ENCODE peak calls at places on chromosomes 16 and 17, in eight cellular contexts. B, Q, O, X, N, H, J and Y are unnamed samples.

GRCh38 chr17:79280010-79280409 is 205.4 kb downstream of the ENGASE start:
- DNase-seq in H (no peak), B (no peak), O (no peak), J (no peak), N (no peak), X (no peak), Q (no peak), Y (no peak)

GRCh38 chr16:78925071-78925714 is 675.3 kb downstream of the MAF start:
- DNase-seq in B (no peak), X (no peak), O (no peak), Q (peak; percentile 0), J (peak; percentile 24), N (peak; percentile 1), H (peak; percentile 37), Y (peak; percentile 8)

GRCh38 chr16:88770459-88771293 is 14.3 kb downstream of the PIEZO1 start:
- DNase-seq in J (peak; percentile 43), B (no peak), X (no peak), Q (peak; percentile 29), N (no peak), O (no peak), H (no peak), Y (no peak)

GRCh38 chr17:67400193-67400592 is 23.1 kb downstream of the PITPNC1 start:
- DNase-seq in B (no peak), Q (no peak), J (no peak), O (no peak), H (no peak), N (no peak), X (no peak), Y (no peak)

GRCh38 chr17:45261577-45262515 is at the start of gene SPATA32:
- DNase-seq in X (no peak), N (no peak), Q (peak; percentile 57), B (peak; percentile 26), H (no peak), O (peak; percentile 81), J (peak; percentile 82), Y (no peak)

GRCh38 chr16:79181419-79181818 is 419.1 kb downstream of the MAF start:
- DNase-seq in X (no peak), J (no peak), B (no peak), O (no peak), Q (no peak), N (no peak), H (no peak), Y (no peak)

GRCh38 chr17:77465358-77466041 is 324.7 kb downstream of the SEC14L1 start:
- DNase-seq in H (peak; percentile 45), N (no peak), X (peak; percentile 40), O (peak; percentile 82), Q (peak; percentile 71), J (peak; percentile 79), B (peak; percentile 11), Y (no peak)

GRCh38 chr16:89922884-89923639 is at the start of gene TUBB3:
- DNase-seq in N (no peak), B (peak; percentile 58), X (peak; percentile 24), H (no peak), Q (no peak), O (peak; percentile 82), J (peak; percentile 54), Y (peak; percentile 64)

GRCh38 chr16:84144301-84144858 is 597 bp downstream of the HSDL1 start:
- DNase-seq in H (no peak), B (peak; percentile 18), Q (peak; percentile 36), J (peak; percentile 52), O (peak; percentile 46), N (no peak), X (no peak), Y (no peak)

GRCh38 chr17:64146418-64147109 is 16.6 kb upstream of the ERN1 start:
- DNase-seq in X (peak; percentile 47), N (no peak), Q (peak; percentile 45), J (peak; percentile 51), B (peak; percentile 56), H (peak; percentile 64), O (no peak), Y (peak; percentile 23)

GRCh38 chr16:67406628-67407027 is 9.6 kb downstream of the ZDHHC1 start:
- DNase-seq in Q (no peak), B (no peak), X (peak; percentile 7), N (no peak), H (peak; percentile 67), O (no peak), J (no peak), Y (no peak)

GRCh38 chr17:32152130-32152529 is 9.8 kb downstream of the RHOT1 start:
- DNase-seq in B (no peak), J (no peak), Q (no peak), X (peak; percentile 23), O (no peak), H (peak; percentile 9), N (no peak), Y (no peak)

GRCh38 chr17:1196946-1197345 is 17.2 kb upstream of the ABR start:
- DNase-seq in H (no peak), X (no peak), N (no peak), O (no peak), Q (no peak), J (no peak), B (no peak), Y (no peak)

GRCh38 chr17:17921192-17922082 is 50.8 kb downstream of the TOM1L2 start:
- DNase-seq in X (peak; percentile 77), J (no peak), B (peak; percentile 44), N (no peak), Q (no peak), O (no peak), H (no peak), Y (no peak)

GRCh38 chr17:21677126-21677910 is 15.0 kb upstream of the KCNJ18 start:
- DNase-seq in B (no peak), Q (no peak), J (no peak), O (no peak), H (no peak), N (no peak), X (no peak), Y (no peak)

GRCh38 chr17:65532491-65532890 is 29.0 kb downstream of the AXIN2 start:
- DNase-seq in X (no peak), N (no peak), B (no peak), O (no peak), J (no peak), H (no peak), Q (no peak), Y (no peak)

GRCh38 chr16:17101646-17102045 is 369.1 kb downstream of the XYLT1 start:
- DNase-seq in H (no peak), N (no peak), J (no peak), Q (no peak), B (no peak), X (no peak), O (no peak), Y (no peak)

GRCh38 chr16:68367034-68367433 is 56.2 kb downstream of the PRMT7 start:
- DNase-seq in Q (no peak), B (no peak), J (peak; percentile 65), N (no peak), H (peak; percentile 41), O (peak; percentile 62), X (no peak), Y (no peak)

GRCh38 chr17:48492401-48493298 is 38.2 kb downstream of the HOXB1 start:
- DNase-seq in J (peak; percentile 74), X (no peak), B (no peak), O (peak; percentile 83), N (no peak), H (peak; percentile 39), Q (peak; percentile 56), Y (no peak)

GRCh38 chr16:83743720-83744119 is 64.1 kb upstream of the HSBP1 start:
- DNase-seq in J (no peak), X (no peak), H (no peak), B (no peak), N (no peak), O (no peak), Q (no peak), Y (no peak)

GRCh38 chr17:48544356-48545021 is 420 bp downstream of the HOXB2 start:
- DNase-seq in B (no peak), O (peak; percentile 49), Q (peak; percentile 17), J (peak; percentile 57), N (no peak), X (no peak), H (peak; percentile 49), Y (no peak)

GRCh38 chr17:9658593-9659211 is 13.4 kb downstream of the USP43 start:
- DNase-seq in J (no peak), N (no peak), B (no peak), H (no peak), Q (no peak), O (no peak), X (no peak), Y (no peak)

GRCh38 chr16:78210305-78210704 is 110.9 kb downstream of the WWOX start:
- DNase-seq in H (no peak), Q (no peak), O (no peak), N (no peak), B (no peak), J (no peak), X (no peak), Y (no peak)

GRCh38 chr17:57457188-57457587 is 200.9 kb downstream of the MSI2 start:
- DNase-seq in O (no peak), B (no peak), Q (no peak), N (no peak), X (no peak), H (no peak), J (no peak), Y (no peak)

GRCh38 chr17:76955191-76955590 is 87.0 kb downstream of the MGAT5B start:
- DNase-seq in X (no peak), N (no peak), B (no peak), O (no peak), Q (no peak), J (no peak), H (no peak), Y (no peak)

GRCh38 chr16:86298166-86299131 is 211.9 kb upstream of the FOXF1 start:
- DNase-seq in X (no peak), B (no peak), J (no peak), Q (no peak), O (no peak), H (no peak), N (no peak), Y (no peak)

GRCh38 chr17:44352922-44353655 is 8.0 kb downstream of the GRN start:
- DNase-seq in Q (no peak), X (no peak), B (no peak), N (no peak), J (no peak), O (no peak), H (no peak), Y (no peak)

GRCh38 chr16:49703494-49703893 is 152.4 kb downstream of the ZNF423 start:
- DNase-seq in H (no peak), B (no peak), X (no peak), Q (no peak), O (no peak), N (no peak), J (no peak), Y (no peak)

GRCh38 chr17:36507266-36507665 is 20.8 kb downstream of the ZNHIT3 start:
- DNase-seq in H (no peak), N (no peak), O (no peak), X (no peak), B (no peak), Q (no peak), J (no peak), Y (no peak)

GRCh38 chr17:80486692-80487091 is 10.3 kb upstream of the NPTX1 start:
- DNase-seq in O (no peak), J (no peak), H (no peak), B (no peak), N (no peak), Q (no peak), X (no peak), Y (no peak)

GRCh38 chr16:31270795-31271194 is 11.0 kb downstream of the ITGAM start:
- DNase-seq in O (no peak), B (no peak), Q (no peak), H (no peak), X (no peak), N (no peak), J (no peak), Y (no peak)

GRCh38 chr17:18946536-18946935 is 5.4 kb upstream of the SLC5A10 start:
- DNase-seq in O (no peak), Q (no peak), B (no peak), N (no peak), X (no peak), H (no peak), J (no peak), Y (no peak)

GRCh38 chr17:71033336-71033735 is 864.0 kb downstream of the KCNJ2 start:
- DNase-seq in B (no peak), Q (no peak), H (no peak), N (no peak), O (no peak), J (no peak), X (no peak), Y (no peak)